ENCODE peak calls at places on chromosomes 2 and 18, in six cellular contexts. One of them, this sample, is unnamed.

GRCh38 chr2:223001831-223002230 is 50.2 kb upstream of the KCNE4 start:
- DNase-seq in LNCaP clone FGC: no peak
- DNase-seq in fibroblast of pulmonary artery: no peak
- DNase-seq in neural progenitor cell: no peak
- DNase-seq in cardiac muscle cell: no peak
- DNase-seq in GM12865: no peak
- DNase-seq in this sample: no peak

GRCh38 chr18:57881818-57882413 is 78.8 kb upstream of the ATP8B1 start:
- DNase-seq in LNCaP clone FGC: peak
- DNase-seq in fibroblast of pulmonary artery: peak
- DNase-seq in neural progenitor cell: peak
- DNase-seq in cardiac muscle cell: peak
- DNase-seq in GM12865: peak
- DNase-seq in this sample: peak

GRCh38 chr2:120992791-120993555 is 257.3 kb downstream of the GLI2 start:
- DNase-seq in LNCaP clone FGC: no peak
- DNase-seq in fibroblast of pulmonary artery: no peak
- DNase-seq in neural progenitor cell: no peak
- DNase-seq in cardiac muscle cell: no peak
- DNase-seq in GM12865: no peak
- DNase-seq in this sample: no peak

GRCh38 chr2:172438741-172439508 is 11.5 kb downstream of the ITGA6 start:
- DNase-seq in LNCaP clone FGC: no peak
- DNase-seq in fibroblast of pulmonary artery: peak
- DNase-seq in neural progenitor cell: no peak
- DNase-seq in cardiac muscle cell: peak
- DNase-seq in GM12865: no peak
- DNase-seq in this sample: no peak

GRCh38 chr2:151786493-151786892 is 41.7 kb downstream of the ARL5A start:
- DNase-seq in LNCaP clone FGC: no peak
- DNase-seq in fibroblast of pulmonary artery: no peak
- DNase-seq in neural progenitor cell: no peak
- DNase-seq in cardiac muscle cell: no peak
- DNase-seq in GM12865: no peak
- DNase-seq in this sample: no peak

GRCh38 chr2:104790100-104790811 is 63.7 kb upstream of the POU3F3 start:
- DNase-seq in LNCaP clone FGC: no peak
- DNase-seq in fibroblast of pulmonary artery: peak
- DNase-seq in neural progenitor cell: peak
- DNase-seq in cardiac muscle cell: peak
- DNase-seq in GM12865: no peak
- DNase-seq in this sample: peak

GRCh38 chr2:43024515-43024962 is 201.9 kb downstream of the ZFP36L2 start:
- DNase-seq in LNCaP clone FGC: no peak
- DNase-seq in fibroblast of pulmonary artery: peak
- DNase-seq in neural progenitor cell: peak
- DNase-seq in cardiac muscle cell: peak
- DNase-seq in GM12865: peak
- DNase-seq in this sample: peak

GRCh38 chr2:96256611-96257113 is 9.1 kb downstream of the TMEM127 start:
- DNase-seq in LNCaP clone FGC: no peak
- DNase-seq in fibroblast of pulmonary artery: no peak
- DNase-seq in neural progenitor cell: no peak
- DNase-seq in cardiac muscle cell: no peak
- DNase-seq in GM12865: no peak
- DNase-seq in this sample: no peak

GRCh38 chr2:105757361-105757933 is 12.7 kb downstream of the NCK2 start:
- DNase-seq in LNCaP clone FGC: no peak
- DNase-seq in fibroblast of pulmonary artery: no peak
- DNase-seq in neural progenitor cell: no peak
- DNase-seq in cardiac muscle cell: no peak
- DNase-seq in GM12865: peak
- DNase-seq in this sample: no peak

GRCh38 chr2:26483957-26484565 is 6.1 kb upstream of the OTOF start:
- DNase-seq in LNCaP clone FGC: no peak
- DNase-seq in fibroblast of pulmonary artery: peak
- DNase-seq in neural progenitor cell: no peak
- DNase-seq in cardiac muscle cell: peak
- DNase-seq in GM12865: no peak
- DNase-seq in this sample: no peak

GRCh38 chr2:212905640-212906201 is 245.7 kb downstream of the IKZF2 start:
- DNase-seq in LNCaP clone FGC: peak
- DNase-seq in fibroblast of pulmonary artery: peak
- DNase-seq in neural progenitor cell: peak
- DNase-seq in cardiac muscle cell: peak
- DNase-seq in GM12865: no peak
- DNase-seq in this sample: no peak

GRCh38 chr2:50401772-50402653 is 629.9 kb downstream of the NRXN1 start:
- DNase-seq in LNCaP clone FGC: no peak
- DNase-seq in fibroblast of pulmonary artery: peak
- DNase-seq in neural progenitor cell: peak
- DNase-seq in cardiac muscle cell: peak
- DNase-seq in GM12865: peak
- DNase-seq in this sample: peak
- TF ChIP-seq CTCF in LNCaP clone FGC: peak
- TF ChIP-seq CTCF in fibroblast of pulmonary artery: peak
- TF ChIP-seq CTCF in neural progenitor cell: peak
- TF ChIP-seq CTCF in cardiac muscle cell: peak
- TF ChIP-seq CTCF in GM12865: peak
- TF ChIP-seq CTCF in this sample: peak

GRCh38 chr2:206253125-206253787 is 21.2 kb upstream of the ZDBF2 start:
- DNase-seq in LNCaP clone FGC: no peak
- DNase-seq in fibroblast of pulmonary artery: no peak
- DNase-seq in neural progenitor cell: peak
- DNase-seq in cardiac muscle cell: no peak
- DNase-seq in GM12865: no peak
- DNase-seq in this sample: no peak

GRCh38 chr2:206245178-206245778 is 29.2 kb upstream of the ZDBF2 start:
- DNase-seq in LNCaP clone FGC: no peak
- DNase-seq in fibroblast of pulmonary artery: no peak
- DNase-seq in neural progenitor cell: no peak
- DNase-seq in cardiac muscle cell: no peak
- DNase-seq in GM12865: peak
- DNase-seq in this sample: no peak

GRCh38 chr2:206255003-206255402 is 19.5 kb upstream of the ZDBF2 start:
- DNase-seq in LNCaP clone FGC: no peak
- DNase-seq in fibroblast of pulmonary artery: no peak
- DNase-seq in neural progenitor cell: peak
- DNase-seq in cardiac muscle cell: no peak
- DNase-seq in GM12865: no peak
- DNase-seq in this sample: no peak

GRCh38 chr2:206250041-206250897 is 24.2 kb upstream of the ZDBF2 start:
- DNase-seq in LNCaP clone FGC: no peak
- DNase-seq in fibroblast of pulmonary artery: peak
- DNase-seq in neural progenitor cell: peak
- DNase-seq in cardiac muscle cell: peak
- DNase-seq in GM12865: peak
- DNase-seq in this sample: no peak
- TF ChIP-seq CTCF in LNCaP clone FGC: no peak
- TF ChIP-seq CTCF in fibroblast of pulmonary artery: peak
- TF ChIP-seq CTCF in neural progenitor cell: peak
- TF ChIP-seq CTCF in cardiac muscle cell: no peak
- TF ChIP-seq CTCF in GM12865: peak
- TF ChIP-seq CTCF in this sample: no peak

DNA sequence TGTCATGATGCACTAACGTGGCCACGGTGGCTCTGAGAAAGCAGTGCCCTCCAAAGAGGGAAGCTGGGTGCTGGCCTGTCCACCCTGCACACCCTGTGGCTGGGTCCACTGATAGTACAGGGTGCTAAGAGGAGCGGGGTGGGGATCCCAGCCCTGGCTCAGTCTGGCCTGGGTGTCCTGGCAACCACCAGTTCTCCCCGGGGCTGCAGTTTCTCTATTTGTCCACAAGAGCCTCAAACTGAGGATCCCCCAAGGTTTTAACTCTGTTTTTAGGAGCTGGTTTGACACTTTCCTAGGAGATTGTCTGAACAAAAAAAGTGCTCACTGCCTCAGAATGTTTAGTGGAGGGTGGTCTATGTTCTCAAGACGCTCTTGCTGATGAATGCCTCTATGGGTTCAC is 29.0 kb downstream of the EDAR start:
- DNase-seq in LNCaP clone FGC: no peak
- DNase-seq in fibroblast of pulmonary artery: no peak
- DNase-seq in neural progenitor cell: no peak
- DNase-seq in cardiac muscle cell: no peak
- DNase-seq in GM12865: no peak
- DNase-seq in this sample: no peak
- TF ChIP-seq CTCF in LNCaP clone FGC: no peak
- TF ChIP-seq CTCF in fibroblast of pulmonary artery: peak
- TF ChIP-seq CTCF in neural progenitor cell: peak
- TF ChIP-seq CTCF in cardiac muscle cell: peak
- TF ChIP-seq CTCF in GM12865: peak
- TF ChIP-seq CTCF in this sample: peak

GRCh38 chr2:80395251-80395650 is 90.7 kb upstream of the LRRTM1 start:
- DNase-seq in LNCaP clone FGC: no peak
- DNase-seq in fibroblast of pulmonary artery: no peak
- DNase-seq in neural progenitor cell: no peak
- DNase-seq in cardiac muscle cell: no peak
- DNase-seq in GM12865: no peak
- DNase-seq in this sample: no peak
- TF ChIP-seq CTCF in LNCaP clone FGC: no peak
- TF ChIP-seq CTCF in fibroblast of pulmonary artery: no peak
- TF ChIP-seq CTCF in neural progenitor cell: no peak
- TF ChIP-seq CTCF in cardiac muscle cell: no peak
- TF ChIP-seq CTCF in GM12865: no peak
- TF ChIP-seq CTCF in this sample: no peak

GRCh38 chr2:45237850-45238542 is 228.7 kb upstream of the SIX2 start:
- DNase-seq in LNCaP clone FGC: no peak
- DNase-seq in fibroblast of pulmonary artery: peak
- DNase-seq in neural progenitor cell: no peak
- DNase-seq in cardiac muscle cell: peak
- DNase-seq in GM12865: no peak
- DNase-seq in this sample: no peak
- TF ChIP-seq CTCF in LNCaP clone FGC: no peak
- TF ChIP-seq CTCF in fibroblast of pulmonary artery: peak
- TF ChIP-seq CTCF in neural progenitor cell: no peak
- TF ChIP-seq CTCF in cardiac muscle cell: peak
- TF ChIP-seq CTCF in GM12865: no peak
- TF ChIP-seq CTCF in this sample: no peak

GRCh38 chr2:23813438-23813837 is 113.5 kb downstream of the ATAD2B start:
- DNase-seq in LNCaP clone FGC: no peak
- DNase-seq in fibroblast of pulmonary artery: no peak
- DNase-seq in neural progenitor cell: no peak
- DNase-seq in cardiac muscle cell: no peak
- DNase-seq in GM12865: no peak
- DNase-seq in this sample: no peak
- TF ChIP-seq CTCF in LNCaP clone FGC: no peak
- TF ChIP-seq CTCF in fibroblast of pulmonary artery: no peak
- TF ChIP-seq CTCF in neural progenitor cell: no peak
- TF ChIP-seq CTCF in cardiac muscle cell: no peak
- TF ChIP-seq CTCF in GM12865: no peak
- TF ChIP-seq CTCF in this sample: no peak

GRCh38 chr2:224042191-224042696 is 3.2 kb upstream of the SERPINE2 start:
- DNase-seq in LNCaP clone FGC: no peak
- DNase-seq in fibroblast of pulmonary artery: peak
- DNase-seq in neural progenitor cell: no peak
- DNase-seq in cardiac muscle cell: peak
- DNase-seq in GM12865: no peak
- DNase-seq in this sample: no peak

GRCh38 chr2:224040753-224041152 is 1.7 kb upstream of the SERPINE2 start:
- DNase-seq in LNCaP clone FGC: no peak
- DNase-seq in fibroblast of pulmonary artery: no peak
- DNase-seq in neural progenitor cell: no peak
- DNase-seq in cardiac muscle cell: no peak
- DNase-seq in GM12865: no peak
- DNase-seq in this sample: no peak

GRCh38 chr2:224041554-224041953 is 2.5 kb upstream of the SERPINE2 start:
- DNase-seq in LNCaP clone FGC: no peak
- DNase-seq in fibroblast of pulmonary artery: no peak
- DNase-seq in neural progenitor cell: no peak
- DNase-seq in cardiac muscle cell: no peak
- DNase-seq in GM12865: no peak
- DNase-seq in this sample: no peak

GRCh38 chr2:224046752-224047151 is 7.7 kb upstream of the SERPINE2 start:
- DNase-seq in LNCaP clone FGC: no peak
- DNase-seq in fibroblast of pulmonary artery: no peak
- DNase-seq in neural progenitor cell: no peak
- DNase-seq in cardiac muscle cell: peak
- DNase-seq in GM12865: no peak
- DNase-seq in this sample: no peak
- TF ChIP-seq CTCF in LNCaP clone FGC: no peak
- TF ChIP-seq CTCF in fibroblast of pulmonary artery: no peak
- TF ChIP-seq CTCF in neural progenitor cell: no peak
- TF ChIP-seq CTCF in cardiac muscle cell: no peak
- TF ChIP-seq CTCF in GM12865: no peak
- TF ChIP-seq CTCF in this sample: no peak

DNA sequence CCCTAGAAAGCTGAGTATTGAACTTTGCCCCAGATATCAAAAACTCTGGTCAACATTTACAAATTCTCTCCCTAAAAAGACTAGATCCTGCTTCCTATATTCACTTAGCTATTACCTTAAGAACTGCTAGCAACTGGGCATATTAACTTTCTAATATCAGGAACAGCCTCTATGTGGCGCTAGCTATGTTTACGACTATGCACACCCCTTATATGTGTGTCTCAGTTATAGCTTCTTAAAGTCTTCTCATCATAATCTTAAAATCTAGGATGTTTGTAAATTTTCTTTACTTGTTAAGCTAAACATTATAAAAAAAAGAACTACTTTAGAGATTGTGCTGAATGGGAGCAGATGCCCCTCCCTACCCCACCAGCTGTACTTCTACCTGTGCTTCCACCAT is 1.7 kb upstream of the STAMBP start:
- DNase-seq in LNCaP clone FGC: no peak
- DNase-seq in fibroblast of pulmonary artery: peak
- DNase-seq in neural progenitor cell: no peak
- DNase-seq in cardiac muscle cell: peak
- DNase-seq in GM12865: peak
- DNase-seq in this sample: no peak
- TF ChIP-seq CTCF in LNCaP clone FGC: no peak
- TF ChIP-seq CTCF in fibroblast of pulmonary artery: peak
- TF ChIP-seq CTCF in neural progenitor cell: peak
- TF ChIP-seq CTCF in cardiac muscle cell: peak
- TF ChIP-seq CTCF in GM12865: peak
- TF ChIP-seq CTCF in this sample: no peak

This sample was measured in endothelial cell.